ENCODE peak calls at places on chromosomes 11 and 22, in four cellular contexts. B, J, L and K are unnamed samples.

GRCh38 chr11:2789331-2789730 is 89.5 kb upstream of the KCNQ1OT1 start:
- DNase-seq in L (no peak), J (no peak), B (no peak), K (no peak)

GRCh38 chr11:116986521-116987105 is 111.6 kb downstream of the SIK3 start:
- DNase-seq in B (no peak), J (peak; percentile 97), L (no peak), K (peak; percentile 96)

GRCh38 chr22:27420817-27421361 is 380.7 kb downstream of the MN1 start:
- DNase-seq in B (no peak), J (peak; percentile 73), L (peak; percentile 15), K (peak; percentile 92)

GRCh38 chr22:45504703-45505341 is 2.1 kb downstream of the FBLN1 start:
- DNase-seq in B (no peak), L (no peak), J (no peak), K (peak; percentile 48)

GRCh38 chr11:74417379-74417804 is 19.2 kb upstream of the PGM2L1 start:
- DNase-seq in B (no peak), L (no peak), J (peak; percentile 97), K (peak; percentile 80)

GRCh38 chr11:65492387-65492636 is 6.5 kb upstream of the MALAT1 start:
- DNase-seq in J (no peak), B (no peak), L (no peak), K (no peak)

GRCh38 chr22:32005453-32005852 is 37.6 kb upstream of the SLC5A1 start:
- DNase-seq in B (no peak), J (peak; percentile 66), L (no peak), K (peak; percentile 83)

GRCh38 chr22:45490836-45491235 is 11.8 kb upstream of the FBLN1 start:
- DNase-seq in J (no peak), B (no peak), L (no peak), K (no peak)

GRCh38 chr11:131473510-131473909 is 103.1 kb downstream of the NTM start:
- DNase-seq in L (no peak), J (no peak), B (no peak), K (no peak)